ENCODE peak calls at places on chromosomes 7 and 10, in eight cellular contexts. X is NCI-H1436; K is stimulated activated CD8-positive, alpha-beta memory T cell treated with anti-CD3 and anti-CD28 coated beads, Interleukin-4, amount 100 ng/mL, for 1 hour; N is thoracic aorta; L is iris pigment epithelial cell; H is sciatic nerve; T is cardiac muscle cell; G is activated naive CD8-positive, alpha-beta T cell treated with anti-CD3 and anti-CD28 coated beads, Interleukin-2, amount 50 U/mL, for 24 hours. A is an unnamed sample.

GRCh38 chr10:1058017-1058416 is 1.8 kb downstream of the WDR37 start:
- DNase-seq in X (no peak), K (no peak), N (no peak), L (no peak), H (no peak), T (no peak), G (no peak), A (no peak)

GRCh38 chr7:115087437-115087836 is 165.5 kb downstream of the MDFIC start:
- DNase-seq in X (no peak), K (no peak), N (no peak), L (peak; percentile 92), H (no peak), T (peak; percentile 15), G (no peak), A (peak; percentile 88)

GRCh38 chr10:60974463-60975149 is 30.6 kb upstream of the RHOBTB1 start:
- DNase-seq in X (no peak), K (no peak), N (no peak), L (no peak), H (no peak), T (no peak), G (no peak), A (peak; percentile 68)

GRCh38 chr7:142657376-142657775 is 91.9 kb upstream of the PRSS1 start:
- DNase-seq in X (no peak), K (no peak), N (no peak), L (no peak), H (no peak), T (no peak), G (no peak), A (no peak)

GRCh38 chr10:36555036-36555435 is 570.4 kb upstream of the ANKRD30A start:
- DNase-seq in X (no peak), K (no peak), N (no peak), L (no peak), H (no peak), T (no peak), G (no peak), A (no peak)

GRCh38 chr7:110448918-110449317 is 642.0 kb upstream of the LRRN3 start:
- DNase-seq in X (no peak), K (no peak), N (no peak), L (no peak), H (no peak), T (no peak), G (no peak), A (no peak)

GRCh38 chr10:120513307-120513706 is 56.3 kb downstream of the PLPP4 start:
- DNase-seq in X (no peak), K (no peak), N (no peak), L (no peak), H (no peak), T (no peak), G (no peak), A (no peak)

GRCh38 chr10:132102071-132102716 is 36.4 kb downstream of the JAKMIP3 start:
- DNase-seq in X (no peak), K (no peak), N (no peak), L (no peak), H (peak; percentile 49), T (no peak), G (no peak), A (no peak)

GRCh38 chr10:69632516-69633199 is 2.6 kb downstream of the FAM241B start:
- DNase-seq in X (no peak), K (no peak), N (no peak), L (no peak), H (no peak), T (no peak), G (no peak), A (peak; percentile 38)

GRCh38 chr10:103763374-103764202 is 91.8 kb downstream of the SH3PXD2A start:
- DNase-seq in X (no peak), K (no peak), N (no peak), L (peak; percentile 30), H (no peak), T (no peak), G (peak; percentile 20), A (no peak)

GRCh38 chr7:157009170-157009777 is 1.2 kb downstream of the MNX1 start:
- DNase-seq in X (no peak), K (no peak), N (no peak), L (no peak), H (no peak), T (no peak), G (no peak), A (no peak)

GRCh38 chr7:47038621-47039020 is 543.3 kb downstream of the TNS3 start:
- DNase-seq in X (no peak), K (no peak), N (no peak), L (no peak), H (no peak), T (no peak), G (no peak), A (no peak)

GRCh38 chr7:2138146-2138765 is 94.5 kb downstream of the MAD1L1 start:
- DNase-seq in X (no peak), K (no peak), N (no peak), L (no peak), H (no peak), T (no peak), G (peak; percentile 67), A (no peak)

GRCh38 chr10:20885678-20886077 is 11.4 kb downstream of the NEBL start:
- DNase-seq in X (no peak), K (no peak), N (no peak), L (peak; percentile 31), H (no peak), T (no peak), G (no peak), A (peak; percentile 20)

GRCh38 chr7:151017953-151018420 is 6.3 kb downstream of the ATG9B start:
- DNase-seq in X (no peak), K (peak; percentile 62), N (no peak), L (peak; percentile 42), H (peak; percentile 84), T (peak; percentile 84), G (peak; percentile 91), A (peak; percentile 32)

GRCh38 chr10:102675151-102675886 is 31.0 kb downstream of the TRIM8 start:
- DNase-seq in X (no peak), K (no peak), N (no peak), L (no peak), H (peak; percentile 54), T (peak; percentile 55), G (no peak), A (no peak)

GRCh38 chr7:127680983-127681382 is 29.0 kb downstream of the SND1 start:
- DNase-seq in X (no peak), K (no peak), N (no peak), L (no peak), H (no peak), T (no peak), G (no peak), A (no peak)

GRCh38 chr7:77657427-77658331 is 38.6 kb upstream of the RSBN1L start:
- DNase-seq in X (peak; percentile 23), K (no peak), N (no peak), L (peak; percentile 31), H (no peak), T (peak; percentile 57), G (no peak), A (peak; percentile 22)

GRCh38 chr7:143934526-143935340 is at the start of gene OR2F2:
- DNase-seq in X (no peak), K (no peak), N (no peak), L (peak; percentile 92), H (no peak), T (no peak), G (no peak), A (peak; percentile 67)

GRCh38 chr7:152862033-152862432 is 102.5 kb downstream of the ACTR3B start:
- DNase-seq in X (no peak), K (no peak), N (no peak), L (no peak), H (no peak), T (no peak), G (no peak), A (no peak)

GRCh38 chr7:29289156-29290021 is 94.8 kb downstream of the CHN2 start:
- DNase-seq in X (no peak), K (no peak), N (no peak), L (peak; percentile 5), H (no peak), T (no peak), G (no peak), A (peak; percentile 71)

GRCh38 chr7:12951397-12951801 is 264.0 kb downstream of the ARL4A start:
- DNase-seq in X (no peak), K (no peak), N (no peak), L (peak; percentile 92), H (no peak), T (no peak), G (no peak), A (peak; percentile 87)

GRCh38 chr10:79393924-79394610 is 46.8 kb downstream of the PPIF start:
- DNase-seq in X (no peak), K (no peak), N (no peak), L (no peak), H (peak; percentile 54), T (no peak), G (no peak), A (no peak)

GRCh38 chr7:139427788-139428187 is 55.7 kb downstream of the KLRG2 start:
- DNase-seq in X (no peak), K (no peak), N (no peak), L (no peak), H (no peak), T (no peak), G (no peak), A (no peak)

GRCh38 chr7:133794490-133794889 is 332.6 kb upstream of the LRGUK start:
- DNase-seq in X (no peak), K (no peak), N (no peak), L (no peak), H (no peak), T (no peak), G (no peak), A (peak; percentile 39)

GRCh38 chr10:129495697-129496096 is 28.7 kb downstream of the MGMT start:
- DNase-seq in X (no peak), K (no peak), N (no peak), L (no peak), H (no peak), T (peak; percentile 19), G (no peak), A (no peak)

GRCh38 chr7:101815826-101816488 is 1.5 kb upstream of the CUX1 start:
- DNase-seq in X (peak; percentile 70), K (no peak), N (no peak), L (peak; percentile 87), H (peak; percentile 78), T (peak; percentile 92), G (peak; percentile 65), A (peak; percentile 79)

GRCh38 chr10:70320751-70321150 is 36.9 kb upstream of the NPFFR1 start:
- DNase-seq in X (no peak), K (no peak), N (no peak), L (peak; percentile 17), H (no peak), T (no peak), G (no peak), A (no peak)

GRCh38 chr10:115141254-115141653 is 48.1 kb downstream of the ATRNL1 start:
- DNase-seq in X (no peak), K (no peak), N (no peak), L (peak; percentile 25), H (no peak), T (peak; percentile 8), G (no peak), A (peak; percentile 9)